ENCODE peak calls at places on chromosomes 1 and 21, in nine cellular contexts. A is colonic mucosa; S is effector memory CD4-positive, alpha-beta T cell; U is heart left ventricle; F is Karpas-422; Q is naive thymus-derived CD4-positive, alpha-beta T cell; N is psoas muscle; I is AG04450; G is astrocyte. K is an unnamed sample.

GRCh38 chr1:151327903-151328674 is 873 bp upstream of the PI4KB start:
- DNase-seq in A (peak; percentile 38), S (no peak), U (peak; percentile 35), F (no peak), Q (no peak), N (no peak), I (no peak), G (no peak), K (peak; percentile 6)

GRCh38 chr1:163571950-163572349 is 250.2 kb downstream of the NUF2 start:
- DNase-seq in A (no peak), S (no peak), U (no peak), F (no peak), Q (no peak), N (no peak), I (no peak), G (no peak), K (no peak)

GRCh38 chr21:30194701-30195299 is 21.1 kb downstream of the CLDN8 start:
- DNase-seq in A (peak; percentile 47), S (no peak), U (no peak), F (peak; percentile 80), Q (no peak), N (no peak), I (no peak), G (no peak), K (no peak)

GRCh38 chr1:111864862-111865261 is 109.2 kb downstream of the DDX20 start:
- DNase-seq in A (no peak), S (no peak), U (no peak), F (no peak), Q (no peak), N (no peak), I (no peak), G (no peak), K (no peak)

GRCh38 chr21:45414396-45415187 is 9.6 kb downstream of the COL18A1 start:
- DNase-seq in A (no peak), S (no peak), U (peak; percentile 9), F (no peak), Q (no peak), N (peak; percentile 49), I (no peak), G (no peak), K (no peak)

GRCh38 chr1:29478046-29478791 is 241.9 kb downstream of the PTPRU start:
- DNase-seq in A (no peak), S (no peak), U (no peak), F (no peak), Q (no peak), N (no peak), I (no peak), G (no peak), K (no peak)

GRCh38 chr1:151860504-151861187 is 7.1 kb upstream of the THEM5 start:
- DNase-seq in A (no peak), S (no peak), U (no peak), F (no peak), Q (no peak), N (no peak), I (no peak), G (no peak), K (no peak)

GRCh38 chr1:159653201-159653600 is 61.2 kb downstream of the CRP start:
- DNase-seq in A (no peak), S (no peak), U (no peak), F (no peak), Q (no peak), N (no peak), I (no peak), G (peak; percentile 34), K (no peak)

GRCh38 chr1:109792056-109792831 is 28.5 kb upstream of the EPS8L3 start:
- DNase-seq in A (peak; percentile 68), S (no peak), U (peak; percentile 85), F (no peak), Q (no peak), N (peak; percentile 66), I (peak; percentile 88), G (peak; percentile 88), K (no peak)

GRCh38 chr1:81179239-81179638 is 621.5 kb upstream of the ADGRL2 start:
- DNase-seq in A (no peak), S (no peak), U (no peak), F (no peak), Q (no peak), N (no peak), I (peak; percentile 94), G (peak; percentile 81), K (no peak)

GRCh38 chr1:204123376-204123775 is 28.5 kb downstream of the ETNK2 start:
- DNase-seq in A (no peak), S (no peak), U (no peak), F (peak; percentile 66), Q (no peak), N (no peak), I (no peak), G (no peak), K (no peak)

GRCh38 chr1:82625562-82625961 is 824.8 kb downstream of the ADGRL2 start:
- DNase-seq in A (no peak), S (no peak), U (no peak), F (no peak), Q (no peak), N (no peak), I (no peak), G (no peak), K (peak; percentile 2)

GRCh38 chr1:153540394-153541361 is at the start of gene S100A5:
- DNase-seq in A (no peak), S (peak; percentile 47), U (no peak), F (no peak), Q (peak; percentile 49), N (no peak), I (no peak), G (peak; percentile 71), K (peak; percentile 64)

GRCh38 chr1:211870156-211870555 is 39.6 kb upstream of the LPGAT1 start:
- DNase-seq in A (no peak), S (no peak), U (no peak), F (no peak), Q (no peak), N (no peak), I (no peak), G (peak; percentile 14), K (no peak)

GRCh38 chr1:5312870-5313269 is 658.5 kb downstream of the AJAP1 start:
- DNase-seq in A (no peak), S (no peak), U (no peak), F (no peak), Q (no peak), N (no peak), I (no peak), G (no peak), K (no peak)

GRCh38 chr1:83545450-83545849 is 453.5 kb downstream of the TTLL7 start:
- DNase-seq in A (no peak), S (no peak), U (no peak), F (peak; percentile 48), Q (no peak), N (no peak), I (no peak), G (no peak), K (no peak)

GRCh38 chr1:219040291-219040690 is 133.4 kb upstream of the LYPLAL1 start:
- DNase-seq in A (no peak), S (no peak), U (no peak), F (no peak), Q (no peak), N (no peak), I (no peak), G (no peak), K (no peak)

GRCh38 chr1:183472488-183473285 is at the start of gene SMG7:
- DNase-seq in A (peak; percentile 62), S (peak; percentile 48), U (no peak), F (peak; percentile 82), Q (peak; percentile 71), N (peak; percentile 72), I (no peak), G (peak; percentile 20), K (no peak)

GRCh38 chr1:204041803-204042505 is 31.0 kb upstream of the SOX13 start:
- DNase-seq in A (no peak), S (no peak), U (no peak), F (no peak), Q (no peak), N (no peak), I (no peak), G (no peak), K (no peak)

GRCh38 chr1:78038071-78038470 is 7.7 kb upstream of the GIPC2 start:
- DNase-seq in A (no peak), S (no peak), U (no peak), F (no peak), Q (no peak), N (no peak), I (peak; percentile 32), G (no peak), K (no peak)

GRCh38 chr1:18941221-18942141 is 15.0 kb downstream of the IFFO2 start:
- DNase-seq in A (no peak), S (no peak), U (no peak), F (no peak), Q (no peak), N (peak; percentile 55), I (peak; percentile 85), G (peak; percentile 98), K (no peak)

GRCh38 chr1:165434264-165434663 is 10.7 kb downstream of the RXRG start:
- DNase-seq in A (no peak), S (no peak), U (no peak), F (no peak), Q (no peak), N (no peak), I (no peak), G (no peak), K (no peak)

GRCh38 chr1:21887216-21887736 is 49.8 kb downstream of the HSPG2 start:
- DNase-seq in A (no peak), S (no peak), U (no peak), F (no peak), Q (no peak), N (peak; percentile 38), I (no peak), G (no peak), K (no peak)

GRCh38 chr1:32350785-32351076 is 11.6 kb downstream of the FAM229A start:
- DNase-seq in A (no peak), S (no peak), U (no peak), F (no peak), Q (no peak), N (no peak), I (no peak), G (no peak), K (no peak)
- H3K4me3 ChIP-seq in A (peak overlapping the region; percentile 76), S (no peak overlapping the region), U (no peak overlapping the region), F (peak overlapping the region; percentile 77), Q (no peak overlapping the region), N (peak overlapping the region; percentile 83), I (no peak overlapping the region), G (no peak overlapping the region), K (peak overlapping the region; percentile 65)

GRCh38 chr21:35204850-35205564 is 155.9 kb upstream of the RUNX1 start:
- DNase-seq in A (peak; percentile 60), S (no peak), U (peak; percentile 87), F (peak; percentile 54), Q (no peak), N (peak; percentile 70), I (peak; percentile 93), G (peak; percentile 95), K (no peak)
- H3K4me3 ChIP-seq in A (no peak overlapping the region), S (peak overlapping the region; percentile 45), U (no peak overlapping the region), F (peak overlapping the region; percentile 2), Q (peak overlapping the region; percentile 41), N (peak overlapping the region; percentile 29), I (peak overlapping the region; percentile 14), G (no peak overlapping the region), K (no peak overlapping the region)

GRCh38 chr1:904271-904950 is 19.3 kb upstream of the SAMD11 start:
- DNase-seq in A (peak; percentile 78), S (peak; percentile 69), U (peak; percentile 78), F (peak; percentile 94), Q (peak; percentile 77), N (peak; percentile 91), I (no peak), G (peak; percentile 52), K (peak; percentile 84)
- H3K4me3 ChIP-seq in A (peak overlapping the region; percentile 34), S (peak overlapping the region; percentile 20), U (no peak overlapping the region), F (peak overlapping the region; percentile 42), Q (no peak overlapping the region), N (peak overlapping the region; percentile 53), I (peak overlapping the region; percentile 52), G (no peak overlapping the region), K (no peak overlapping the region)

GRCh38 chr1:168408531-168409242 is 128.0 kb downstream of the TBX19 start:
- DNase-seq in A (no peak), S (peak; percentile 48), U (no peak), F (no peak), Q (peak; percentile 21), N (no peak), I (no peak), G (peak; percentile 61), K (peak; percentile 86)
- H3K4me3 ChIP-seq in A (no peak overlapping the region), S (peak overlapping the region; percentile 15), U (no peak overlapping the region), F (no peak overlapping the region), Q (peak overlapping the region; percentile 7), N (no peak overlapping the region), I (no peak overlapping the region), G (no peak overlapping the region), K (no peak overlapping the region)